ENCODE peak calls at places on chromosomes 2 and 18, in four cellular contexts. R is Daoy, P is non-pigmented ciliary epithelial cell, K is ureter. S is an unnamed sample.

GRCh38 chr2:61538920-61539559 is 884 bp upstream of the XPO1 start:
- DNase-seq in K (peak), P (no peak), R (peak), S (peak)

GRCh38 chr2:216695401-216695821 is at the start of gene IGFBP5:
- DNase-seq in R (peak), P (no peak), K (peak), S (peak)

GRCh38 chr18:45802814-45803492 is 22.5 kb upstream of the SIGLEC15 start:
- DNase-seq in R (peak), P (peak), K (peak), S (no peak)

GRCh38 chr18:36942264-36942663 is 113.3 kb downstream of the KIAA1328 start:
- DNase-seq in K (no peak), R (peak), P (no peak), S (no peak)

GRCh38 chr18:33711514-33711913 is 133.5 kb downstream of the ASXL3 start:
- DNase-seq in K (no peak), P (no peak), R (no peak), S (no peak)

GRCh38 chr2:128640166-128640846 is 321.6 kb upstream of the HS6ST1 start:
- DNase-seq in K (peak), R (no peak), P (no peak), S (peak)

GRCh38 chr2:15112216-15112615 is 448.9 kb downstream of the NBAS start:
- DNase-seq in K (no peak), P (peak), R (no peak), S (no peak)

GRCh38 chr2:21467910-21468309 is 344.1 kb downstream of the TDRD15 start:
- DNase-seq in P (peak), K (no peak), R (peak), S (no peak)

GRCh38 chr2:225282858-225283693 is 116.4 kb upstream of the NYAP2 start:
- DNase-seq in P (peak), K (no peak), R (no peak), S (no peak)

GRCh38 chr2:110755494-110756078 is 23.2 kb downstream of the ACOXL start:
- DNase-seq in P (no peak), R (no peak), K (no peak), S (no peak)

GRCh38 chr2:64992218-64992617 is 3.0 kb downstream of the SLC1A4 start:
- DNase-seq in P (no peak), K (no peak), R (no peak), S (no peak)

GRCh38 chr2:169823996-169824372 is 721 bp downstream of the METTL5 start:
- DNase-seq in K (no peak), P (no peak), R (no peak), S (no peak)

GRCh38 chr2:241128266-241128665 is 21.0 kb downstream of the PASK start:
- DNase-seq in K (no peak), R (no peak), P (no peak), S (no peak)

GRCh38 chr18:43876286-43877082 is 599.2 kb upstream of the SYT4 start:
- DNase-seq in R (no peak), K (no peak), P (no peak), S (no peak)

GRCh38 chr2:126315840-126316239 is 340.1 kb upstream of the GYPC start:
- DNase-seq in R (no peak), K (no peak), P (no peak), S (no peak)

GRCh38 chr2:44100351-44100750 is 68.3 kb upstream of the PPM1B start:
- DNase-seq in K (peak), R (peak), P (peak), S (no peak)

GRCh38 chr18:44777429-44778192 is 96.9 kb downstream of the SETBP1 start:
- DNase-seq in K (peak), P (no peak), R (no peak), S (no peak)

GRCh38 chr2:42978175-42978886 is 185.9 kb upstream of the HAAO start:
- DNase-seq in R (no peak), K (no peak), P (no peak), S (peak)

GRCh38 chr2:1546023-1546591 is 132.8 kb downstream of the TPO start:
- DNase-seq in P (peak), R (peak), K (no peak), S (no peak)

GRCh38 chr2:64157792-64158191 is 13.6 kb upstream of the PELI1 start:
- DNase-seq in P (no peak), K (no peak), R (no peak), S (peak)

GRCh38 chr2:203786912-203787311 is 80.5 kb downstream of the CD28 start:
- DNase-seq in P (no peak), K (no peak), R (no peak), S (no peak)

GRCh38 chr18:22983175-22983574 is 50.0 kb downstream of the RBBP8 start:
- DNase-seq in K (no peak), P (no peak), R (no peak), S (no peak)

GRCh38 chr2:150586858-150587257 is 99.4 kb upstream of the RND3 start:
- DNase-seq in R (peak), K (no peak), P (no peak), S (peak)

GRCh38 chr18:44778788-44779187 is 98.1 kb downstream of the SETBP1 start:
- DNase-seq in K (no peak), P (no peak), R (no peak), S (no peak)

GRCh38 chr2:154449951-154450658 is 248.4 kb upstream of the KCNJ3 start:
- DNase-seq in P (no peak), K (no peak), R (no peak), S (peak)

GRCh38 chr18:35890323-35890722 is 82.2 kb upstream of the RMP24 start:
- DNase-seq in K (no peak), P (no peak), R (no peak), S (no peak)

GRCh38 chr18:63155169-63155852 is 164.3 kb downstream of the BCL2 start:
- DNase-seq in R (peak), P (no peak), K (peak), S (peak)

GRCh38 chr2:33444961-33445360 is 31.5 kb upstream of the RASGRP3 start:
- DNase-seq in P (no peak), R (no peak), K (no peak), S (no peak)

GRCh38 chr2:81991282-81991681 is 1686.7 kb upstream of the LRRTM1 start:
- DNase-seq in P (no peak), K (no peak), R (no peak), S (no peak)

GRCh38 chr2:118197011-118197695 is 108.9 kb downstream of the INSIG2 start:
- DNase-seq in P (no peak), R (peak), K (no peak), S (no peak)

GRCh38 chr18:13680612-13681011 is 45.7 kb downstream of the FAM210A start:
- DNase-seq in R (peak), K (no peak), P (no peak), S (no peak)

GRCh38 chr2:30877833-30878232 is 70.6 kb upstream of the CAPN13 start:
- DNase-seq in R (no peak), P (no peak), K (no peak), S (no peak)

GRCh38 chr2:137644689-137645088 is 319.6 kb upstream of the HNMT start:
- DNase-seq in P (no peak), K (no peak), R (no peak), S (no peak)